ENCODE peak calls at places on chromosome 5, in seven cellular contexts. Y is H1, U is K562, D is GM12878, C is SK-N-SH, O is HCT116, H is HepG2. G is an unnamed sample.

GRCh38 chr5:135735831-135736230 is 98.6 kb upstream of the SLC25A48 start:
- DNase-seq in H (no peak), O (no peak), Y (no peak), D (no peak), C (no peak), U (no peak), G (no peak)

GRCh38 chr5:159697536-159697935 is 218.7 kb upstream of the ADRA1B start:
- DNase-seq in D (no peak), O (no peak), U (no peak), C (no peak), H (no peak), Y (no peak), G (no peak)

GRCh38 chr5:43037929-43038510 is 2.1 kb downstream of the ANXA2R start:
- DNase-seq in Y (no peak), D (no peak), H (no peak), O (no peak), C (no peak), U (no peak), G (no peak)

GRCh38 chr5:118371973-118372650 is 616.2 kb downstream of the DTWD2 start:
- DNase-seq in D (no peak), H (no peak), Y (no peak), C (no peak), U (no peak), O (no peak), G (no peak)

GRCh38 chr5:107673368-107674136 is 2.8 kb upstream of the EFNA5 start:
- DNase-seq in D (peak; percentile 59), U (peak; percentile 65), C (peak; percentile 77), Y (peak; percentile 75), O (peak; percentile 86), H (peak; percentile 66), G (peak; percentile 76)

GRCh38 chr5:16712600-16712999 is 95.8 kb upstream of the RETREG1 start:
- DNase-seq in O (no peak), D (no peak), U (no peak), H (no peak), C (no peak), Y (no peak), G (no peak)

GRCh38 chr5:167296680-167297079 is 994.8 kb upstream of the WWC1 start:
- DNase-seq in Y (no peak), H (no peak), C (no peak), U (no peak), O (no peak), D (no peak), G (no peak)

GRCh38 chr5:97452646-97453045 is 269.6 kb upstream of the RIOK2 start:
- DNase-seq in C (no peak), D (no peak), O (no peak), Y (no peak), H (no peak), U (no peak), G (no peak)

GRCh38 chr5:102154291-102154690 is 141.8 kb downstream of the SLCO4C1 start:
- DNase-seq in D (no peak), C (no peak), H (no peak), O (no peak), Y (no peak), U (no peak), G (no peak)

GRCh38 chr5:131379071-131379538 is 115.3 kb downstream of the CDC42SE2 start:
- DNase-seq in U (no peak), H (peak; percentile 26), O (no peak), D (no peak), C (no peak), Y (no peak), G (no peak)

GRCh38 chr5:40442346-40442745 is 237.4 kb upstream of the PTGER4 start:
- DNase-seq in D (no peak), C (no peak), Y (no peak), U (no peak), O (no peak), H (peak; percentile 88), G (peak; percentile 12)

GRCh38 chr5:88656196-88656935 is 226.6 kb downstream of the MEF2C start:
- DNase-seq in D (no peak), U (no peak), C (no peak), O (no peak), H (no peak), Y (no peak), G (no peak)

GRCh38 chr5:73908846-73909245 is 282.9 kb downstream of the ARHGEF28 start:
- DNase-seq in D (no peak), H (no peak), Y (no peak), O (no peak), C (no peak), U (no peak), G (no peak)

GRCh38 chr5:132751444-132751843 is 4.2 kb downstream of the CCNI2 start:
- DNase-seq in Y (no peak), H (no peak), C (no peak), D (peak; percentile 64), O (no peak), U (no peak), G (no peak)

GRCh38 chr5:123132330-123132729 is 43.3 kb downstream of the PRDM6 start:
- DNase-seq in C (no peak), H (no peak), Y (no peak), O (no peak), D (no peak), U (no peak), G (no peak)

GRCh38 chr5:106680330-106680729 is 990.4 kb downstream of the EFNA5 start:
- DNase-seq in D (peak; percentile 27), U (no peak), C (no peak), O (no peak), H (no peak), Y (no peak), G (no peak)

GRCh38 chr5:32390819-32391591 is 53.5 kb downstream of the ZFR start:
- DNase-seq in U (no peak), O (peak; percentile 7), C (no peak), H (peak; percentile 74), D (no peak), Y (no peak), G (no peak)

DNA sequence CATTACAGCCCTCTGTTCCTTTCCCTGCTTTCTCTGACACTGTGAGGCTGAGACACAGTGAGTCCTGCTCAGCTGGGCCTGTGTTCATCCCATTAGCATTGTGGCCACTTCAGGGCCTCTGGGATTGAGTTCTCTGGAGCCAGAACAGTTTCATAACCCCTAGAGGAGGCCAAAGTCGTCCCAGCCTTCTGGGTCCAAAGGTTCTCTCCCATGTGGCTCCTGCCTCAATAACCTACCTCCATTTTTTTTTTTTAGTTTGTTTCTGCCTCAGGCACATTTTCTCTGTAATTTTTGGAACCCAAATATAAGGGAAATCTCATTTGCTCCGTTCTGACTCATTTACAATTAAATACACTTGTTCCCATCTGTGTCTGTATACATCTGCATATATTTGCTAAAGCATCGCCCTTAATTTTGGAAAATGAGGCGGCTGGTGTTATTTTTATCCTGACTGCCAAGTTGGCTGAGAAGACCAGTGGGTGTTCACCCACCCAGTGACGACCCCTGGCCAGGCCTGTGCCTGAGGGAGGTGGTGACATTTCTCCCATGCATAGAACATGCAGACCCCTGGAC is 27.3 kb upstream of the CTNNA1 start:
- DNase-seq in U (no peak), O (no peak), Y (no peak), H (peak; percentile 90), D (no peak), C (no peak), G (peak; percentile 46)
- TF ChIP-seq JUND in U (no peak), O (no peak), Y (no peak), H (no peak), D (no peak), C (no peak), G (no peak)

GRCh38 chr5:110963495-110963894 is 108.0 kb upstream of the TSLP start:
- DNase-seq in Y (no peak), D (no peak), O (no peak), C (peak; percentile 56), U (no peak), H (no peak), G (no peak)

GRCh38 chr5:110956913-110957813 is 114.3 kb upstream of the TSLP start:
- DNase-seq in C (no peak), U (no peak), Y (no peak), H (no peak), D (no peak), O (no peak), G (no peak)

GRCh38 chr5:110956280-110956912 is 115.1 kb upstream of the TSLP start:
- DNase-seq in C (no peak), Y (no peak), H (no peak), O (no peak), D (no peak), U (no peak), G (no peak)

GRCh38 chr5:110957934-110958333 is 113.6 kb upstream of the TSLP start:
- DNase-seq in U (no peak), O (no peak), Y (no peak), D (no peak), C (no peak), H (no peak), G (no peak)
- TF ChIP-seq JUND in U (no peak), O (no peak), Y (no peak), D (no peak), C (no peak), H (no peak), G (no peak)

GRCh38 chr5:169694221-169694620 is 57.1 kb downstream of the DOCK2 start:
- DNase-seq in D (no peak), U (no peak), H (no peak), Y (no peak), O (no peak), C (no peak), G (no peak)
- TF ChIP-seq JUND in D (no peak), U (no peak), H (no peak), Y (no peak), O (no peak), C (no peak), G (no peak)

DNA sequence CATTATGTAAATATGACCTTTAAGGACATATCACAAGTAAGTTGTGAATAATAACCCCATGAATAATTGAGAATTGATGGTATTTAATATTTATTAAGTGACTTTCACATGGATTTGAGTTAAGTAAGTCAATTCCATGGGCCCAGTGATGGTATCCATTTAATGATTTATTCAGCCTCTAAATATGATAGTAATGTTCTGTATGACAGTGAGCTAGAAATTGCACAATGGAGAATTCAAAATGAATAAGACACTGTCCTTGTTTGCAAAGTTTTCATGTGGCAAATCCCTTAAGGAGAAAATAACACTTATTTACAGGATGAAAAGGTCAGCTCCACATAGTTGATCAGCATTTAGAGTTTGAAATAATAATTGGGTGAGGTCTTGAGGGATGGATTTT is 160.7 kb downstream of the PDE4D start:
- DNase-seq in O (no peak), D (no peak), Y (no peak), H (no peak), C (no peak), U (no peak), G (no peak)
- TF ChIP-seq JUND in O (no peak), D (no peak), Y (no peak), H (no peak), C (no peak), U (no peak), G (no peak)

DNA sequence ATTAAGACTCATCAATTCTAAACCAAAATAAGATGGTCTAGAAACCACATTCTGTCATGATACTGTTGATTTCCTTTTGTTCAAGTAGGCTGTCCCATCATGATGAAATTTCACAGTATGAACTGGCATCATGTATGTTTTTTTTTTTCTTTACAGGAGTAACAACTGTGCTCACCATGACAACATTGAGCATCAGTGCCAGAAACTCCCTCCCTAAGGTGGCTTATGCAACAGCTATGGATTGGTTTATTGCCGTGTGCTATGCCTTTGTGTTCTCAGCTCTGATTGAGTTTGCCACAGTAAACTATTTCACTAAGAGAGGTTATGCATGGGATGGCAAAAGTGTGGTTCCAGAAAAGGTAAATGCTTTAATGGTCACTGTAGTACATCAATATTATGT is 47.6 kb downstream of the GABRA1 start:
- DNase-seq in C (no peak), H (no peak), U (no peak), Y (no peak), O (no peak), D (no peak), G (no peak)
- TF ChIP-seq JUND in C (no peak), H (no peak), U (no peak), Y (no peak), O (no peak), D (no peak), G (no peak)

G was measured in T47D.